ENCODE peak calls at places on chromosome 9, in seven cellular contexts. R is Calu3; N is GM12891; U is CD8-positive, alpha-beta T cell; T is activated T-cell treated with anti-CD3 and anti-CD28 coated beads, Interleukin-2, amount 50 U/mL, for 72 hours; B is NCI-H1417; H is foreskin fibroblast. V is an unnamed sample.

GRCh38 chr9:92963831-92964606 is 16.7 kb downstream of the FGD3 start:
- DNase-seq in U (peak), B (no peak), H (no peak), R (no peak), T (peak), N (no peak), V (peak)

GRCh38 chr9:91580136-91580535 is 156.5 kb upstream of the NFIL3 start:
- DNase-seq in R (no peak), H (no peak), B (no peak), U (no peak), T (no peak), N (no peak), V (no peak)

GRCh38 chr9:94714494-94714893 is 12.0 kb upstream of the AOPEP start:
- DNase-seq in R (no peak), U (no peak), B (no peak), H (no peak), N (no peak), T (no peak), V (no peak)

GRCh38 chr9:75108571-75108970 is 20.3 kb downstream of the OSTF1 start:
- DNase-seq in U (no peak), H (peak), B (no peak), N (no peak), T (no peak), R (no peak), V (no peak)

GRCh38 chr9:133151041-133151440 is 12.7 kb downstream of the GBGT1 start:
- DNase-seq in T (no peak), B (no peak), R (no peak), N (no peak), H (no peak), U (no peak), V (no peak)

GRCh38 chr9:128607642-128608350 is 48.9 kb downstream of the DYNC2I2 start:
- DNase-seq in T (no peak), H (peak), R (no peak), N (no peak), U (no peak), B (no peak), V (no peak)

GRCh38 chr9:3999706-4000105 is 300.2 kb downstream of the GLIS3 start:
- DNase-seq in R (no peak), B (no peak), U (no peak), H (no peak), N (no peak), T (no peak), V (no peak)

GRCh38 chr9:91890662-91891061 is 59.4 kb downstream of the ROR2 start:
- DNase-seq in N (no peak), U (no peak), B (no peak), R (no peak), T (no peak), H (no peak), V (no peak)

GRCh38 chr9:77427256-77427927 is 220.7 kb downstream of the GNA14 start:
- DNase-seq in B (peak), U (no peak), N (no peak), H (no peak), R (no peak), T (no peak), V (no peak)

GRCh38 chr9:101307041-101307440 is 77.8 kb downstream of the BAAT start:
- DNase-seq in H (no peak), B (no peak), T (no peak), N (no peak), R (no peak), U (no peak), V (no peak)

GRCh38 chr9:69157751-69158466 is 16.2 kb upstream of the TJP2 start:
- DNase-seq in U (no peak), H (peak), R (no peak), N (no peak), T (peak), B (no peak), V (no peak)

GRCh38 chr9:120928015-120928719 is 1.6 kb upstream of the TRAF1 start:
- DNase-seq in B (peak), R (no peak), T (no peak), U (no peak), N (no peak), H (no peak), V (no peak)

GRCh38 chr9:3719286-3719685 is 193.5 kb upstream of the RFX3 start:
- DNase-seq in T (no peak), N (no peak), H (no peak), R (no peak), U (no peak), B (no peak), V (no peak)

GRCh38 chr9:22813520-22813919 is 366.9 kb downstream of the DMRTA1 start:
- DNase-seq in T (no peak), R (no peak), U (no peak), B (no peak), H (no peak), N (no peak), V (no peak)

GRCh38 chr9:127763918-127764384 is 14.5 kb downstream of the SH2D3C start:
- DNase-seq in R (peak), H (no peak), B (no peak), U (peak), N (no peak), T (no peak), V (no peak)

GRCh38 chr9:138105561-138106505 is 228.3 kb downstream of the CACNA1B start:
- DNase-seq in B (no peak), T (no peak), N (no peak), H (no peak), R (no peak), U (no peak), V (peak)

GRCh38 chr9:121328876-121329681 is 41.0 kb downstream of the STOM start:
- DNase-seq in T (no peak), B (no peak), H (no peak), R (no peak), U (no peak), N (no peak), V (peak)

GRCh38 chr9:16744386-16744785 is 126.1 kb downstream of the BNC2 start:
- DNase-seq in U (no peak), H (no peak), B (no peak), R (no peak), T (no peak), N (no peak), V (no peak)

GRCh38 chr9:91486699-91487497 is 63.3 kb upstream of the NFIL3 start:
- DNase-seq in N (no peak), R (no peak), T (no peak), H (no peak), B (no peak), U (no peak), V (no peak)

GRCh38 chr9:127846451-127847154 is 7.9 kb downstream of the ENG start:
- DNase-seq in B (no peak), N (no peak), T (no peak), R (no peak), H (no peak), U (no peak), V (no peak)

GRCh38 chr9:22401671-22402070 is 45.0 kb upstream of the DMRTA1 start:
- DNase-seq in T (no peak), B (no peak), N (no peak), U (no peak), R (no peak), H (no peak), V (no peak)

GRCh38 chr9:100106616-100107015 is 7.6 kb downstream of the INVS start:
- DNase-seq in U (no peak), H (no peak), T (no peak), B (no peak), N (no peak), R (no peak), V (no peak)

GRCh38 chr9:97525451-97525850 is 24.0 kb downstream of the TMOD1 start:
- DNase-seq in T (no peak), U (no peak), N (no peak), R (no peak), B (no peak), H (peak), V (no peak)

GRCh38 chr9:130330202-130330601 is 64.6 kb downstream of the HMCN2 start:
- DNase-seq in T (no peak), B (peak), U (no peak), N (no peak), R (no peak), H (no peak), V (no peak)

GRCh38 chr9:5509573-5509972 is 758 bp upstream of the PDCD1LG2 start:
- DNase-seq in R (no peak), U (no peak), H (peak), N (no peak), T (no peak), B (no peak), V (no peak)

GRCh38 chr9:80951675-80952074 is 737.7 kb downstream of the TLE1 start:
- DNase-seq in T (no peak), R (no peak), H (no peak), N (no peak), U (no peak), B (no peak), V (no peak)

GRCh38 chr9:137027369-137028012 is 546 bp downstream of the ABCA2 start:
- DNase-seq in N (no peak), H (no peak), R (no peak), T (no peak), B (peak), U (no peak), V (no peak)

GRCh38 chr9:129554649-129555048 is 66.3 kb downstream of the C9orf50 start:
- DNase-seq in U (no peak), T (no peak), R (no peak), N (no peak), H (no peak), B (no peak), V (no peak)

GRCh38 chr9:92171822-92172221 is 56.6 kb upstream of the SPTLC1 start:
- DNase-seq in R (no peak), T (no peak), B (no peak), H (no peak), N (no peak), U (no peak), V (no peak)

V was measured in GM13977.